ENCODE peak calls at places on chromosomes 2 and 18, in ten cellular contexts. B is cardiac muscle cell; V is transverse colon; J is C1 segment of cervical spinal cord; T is kidney epithelial cell; N is A172; E is ecto neural progenitor cell; S is endothelial cell of umbilical vein; H is COR-L47; L is activated CD4-positive, CD25-positive, alpha-beta regulatory T cell treated with anti-CD3 and anti-CD28 coated beads, Interleukin-2, amount 50 U/mL, for 16 hours. C is an unnamed sample.

GRCh38 chr2:241546771-241547498 is 11.6 kb upstream of the BOK start:
- DNase-seq in N (peak; percentile 97), S (peak; percentile 92), E (peak; percentile 50), V (no peak), J (no peak), H (no peak), B (peak; percentile 7), L (no peak), T (peak; percentile 84), C (no peak)

GRCh38 chr18:25453556-25454269 is 101.7 kb upstream of the ZNF521 start:
- DNase-seq in T (peak; percentile 7), E (no peak), J (no peak), H (no peak), S (no peak), L (no peak), V (no peak), N (no peak), B (no peak), C (no peak)

GRCh38 chr2:236168110-236169067 is at the start of gene GBX2:
- DNase-seq in B (peak; percentile 79), S (peak; percentile 92), N (peak; percentile 79), T (peak; percentile 25), H (no peak), V (peak; percentile 28), L (no peak), J (peak; percentile 23), E (peak; percentile 93), C (no peak)

GRCh38 chr2:162747974-162748373 is 90.6 kb downstream of the KCNH7 start:
- DNase-seq in T (no peak), S (no peak), V (no peak), H (no peak), E (no peak), N (no peak), B (no peak), L (no peak), J (no peak), C (no peak)

GRCh38 chr2:3543023-3543683 is 15.0 kb downstream of the RNASEH1 start:
- DNase-seq in J (no peak), N (no peak), E (no peak), V (no peak), T (no peak), L (no peak), H (no peak), B (no peak), S (no peak), C (no peak)

GRCh38 chr2:202764991-202765390 is 106.6 kb downstream of the ICA1L start:
- DNase-seq in L (no peak), N (no peak), H (no peak), S (no peak), J (no peak), E (no peak), B (no peak), V (no peak), T (no peak), C (no peak)

GRCh38 chr2:159249955-159250723 is 36.4 kb downstream of the WDSUB1 start:
- DNase-seq in B (no peak), N (peak; percentile 96), V (peak; percentile 72), J (peak; percentile 17), L (no peak), S (peak; percentile 88), T (peak; percentile 90), H (no peak), E (no peak), C (no peak)

GRCh38 chr18:48866856-48867255 is 83.9 kb downstream of the SMAD7 start:
- DNase-seq in T (no peak), S (no peak), N (no peak), E (no peak), V (no peak), B (no peak), H (no peak), J (no peak), L (no peak), C (no peak)

GRCh38 chr2:146135245-146135644 is 1615.3 kb upstream of the ZEB2 start:
- DNase-seq in T (no peak), S (no peak), V (no peak), H (no peak), J (no peak), E (no peak), B (no peak), L (no peak), N (no peak), C (no peak)

GRCh38 chr2:86414996-86415395 is 26.2 kb upstream of the KDM3A start:
- DNase-seq in H (peak; percentile 24), V (no peak), N (no peak), E (no peak), T (no peak), S (no peak), J (no peak), B (no peak), L (no peak), C (no peak)

GRCh38 chr18:44392933-44393332 is 287.8 kb upstream of the SETBP1 start:
- DNase-seq in S (no peak), L (no peak), E (no peak), H (no peak), B (no peak), J (no peak), N (no peak), T (no peak), V (no peak), C (no peak)

GRCh38 chr18:58861353-58861752 is 3.3 kb upstream of the ZNF532 start:
- DNase-seq in B (peak; percentile 54), V (no peak), T (no peak), L (no peak), E (no peak), H (no peak), S (no peak), J (peak; percentile 76), N (no peak), C (no peak)

GRCh38 chr2:37414470-37414949 is 70.1 kb downstream of the QPCT start:
- DNase-seq in H (peak; percentile 72), L (no peak), B (peak; percentile 67), N (peak; percentile 84), J (no peak), V (no peak), T (no peak), E (no peak), S (peak; percentile 71), C (no peak)

GRCh38 chr2:218020966-218021535 is 18.3 kb upstream of the TNS1 start:
- DNase-seq in E (no peak), L (no peak), T (no peak), B (no peak), N (no peak), V (no peak), H (no peak), S (no peak), J (no peak), C (no peak)

GRCh38 chr2:241540391-241540765 is 18.2 kb upstream of the BOK start:
- DNase-seq in N (no peak), E (no peak), S (no peak), T (no peak), J (no peak), B (no peak), V (no peak), L (no peak), H (no peak), C (no peak)

GRCh38 chr2:158315000-158315399 is 141.6 kb downstream of the CCDC148 start:
- DNase-seq in E (no peak), T (no peak), B (no peak), N (no peak), S (no peak), V (no peak), L (no peak), J (no peak), H (no peak), C (no peak)

GRCh38 chr2:109402980-109403840 is 210.6 kb downstream of the SEPTIN10 start:
- DNase-seq in E (no peak), L (no peak), T (no peak), J (no peak), N (no peak), S (no peak), V (no peak), B (no peak), H (no peak), C (no peak)

GRCh38 chr2:205684871-205685313 is 2.6 kb downstream of the NRP2 start:
- DNase-seq in L (no peak), V (no peak), H (no peak), B (peak; percentile 40), N (no peak), E (peak; percentile 70), J (no peak), T (no peak), S (peak; percentile 72), C (no peak)

GRCh38 chr2:173997269-173997668 is 32.1 kb upstream of the SP3 start:
- DNase-seq in S (no peak), N (no peak), T (no peak), L (no peak), J (peak; percentile 3), H (no peak), V (peak; percentile 76), E (no peak), B (no peak), C (no peak)

GRCh38 chr18:12862467-12862866 is 21.6 kb downstream of the PTPN2 start:
- DNase-seq in H (no peak), L (no peak), E (no peak), N (peak; percentile 19), J (no peak), V (peak; percentile 32), B (no peak), S (no peak), T (peak; percentile 56), C (no peak)

GRCh38 chr2:110106642-110107041 is 9.0 kb downstream of the MALL start:
- DNase-seq in L (no peak), S (peak; percentile 68), V (no peak), H (no peak), E (no peak), J (no peak), N (peak; percentile 73), B (no peak), T (no peak), C (no peak)

GRCh38 chr2:9424447-9425164 is 1.2 kb downstream of the CPSF3 start:
- DNase-seq in T (no peak), N (no peak), S (no peak), B (no peak), V (no peak), E (no peak), H (peak; percentile 52), J (no peak), L (no peak), C (no peak)

GRCh38 chr2:168816369-168816768 is 13.9 kb downstream of the NOSTRIN start:
- DNase-seq in E (no peak), L (no peak), N (peak; percentile 47), J (no peak), V (no peak), B (no peak), S (no peak), H (no peak), T (peak; percentile 71), C (no peak)

GRCh38 chr2:237474511-237474911 is 12.5 kb upstream of the MLPH start:
- DNase-seq in B (no peak), V (no peak), H (no peak), E (no peak), J (no peak), N (peak; percentile 71), L (no peak), T (no peak), S (no peak), C (no peak)

GRCh38 chr2:196538189-196538588 is 101.3 kb upstream of the CCDC150 start:
- DNase-seq in N (no peak), T (no peak), S (no peak), L (no peak), E (no peak), H (no peak), B (peak; percentile 20), J (no peak), V (no peak), C (no peak)

GRCh38 chr2:221495766-221496165 is 76.3 kb downstream of the EPHA4 start:
- DNase-seq in L (no peak), E (no peak), B (no peak), S (no peak), J (no peak), H (no peak), N (no peak), T (no peak), V (no peak), C (no peak)

GRCh38 chr18:44939037-44939665 is 258.5 kb downstream of the SETBP1 start:
- DNase-seq in J (no peak), T (no peak), V (peak; percentile 57), B (no peak), S (no peak), E (no peak), N (peak; percentile 3), H (no peak), L (no peak), C (no peak)

GRCh38 chr2:132676999-132677398 is 7.0 kb upstream of the LYPD1 start:
- DNase-seq in H (no peak), J (no peak), N (peak; percentile 10), B (no peak), T (no peak), L (no peak), S (peak; percentile 22), V (no peak), E (no peak), C (no peak)